ENCODE peak calls at places on chromosomes 1 and 21, in ten cellular contexts. One of them, this sample, is unnamed. For H3K27me3, the result is how much of the 10 kb centered on the place peaks cover.

GRCh38 chr1:45206808-45207624 is 611 bp upstream of the ZSWIM5 start:
- DNase-seq in breast epithelium: no peak
- DNase-seq in testis: peak
- DNase-seq in tibial artery: no peak
- DNase-seq in AG04450: no peak
- DNase-seq in thoracic aorta: no peak
- DNase-seq in heart left ventricle: no peak
- DNase-seq in hepatocyte: no peak
- DNase-seq in cardiac muscle cell: no peak
- DNase-seq in stomach: no peak
- DNase-seq in this sample: no peak

GRCh38 chr21:37619464-37619974 is 252.9 kb downstream of the DYRK1A start:
- DNase-seq in thoracic aorta: no peak
- DNase-seq in heart left ventricle: peak
- DNase-seq in cardiac muscle cell: no peak
- DNase-seq in hepatocyte: no peak
- DNase-seq in AG04450: no peak
- DNase-seq in tibial artery: no peak
- DNase-seq in testis: peak
- DNase-seq in breast epithelium: no peak
- DNase-seq in stomach: no peak
- DNase-seq in this sample: no peak

GRCh38 chr1:212701910-212702309 is 2.3 kb upstream of the BATF3 start:
- DNase-seq in breast epithelium: no peak
- DNase-seq in hepatocyte: no peak
- DNase-seq in stomach: no peak
- DNase-seq in heart left ventricle: no peak
- DNase-seq in tibial artery: no peak
- DNase-seq in AG04450: no peak
- DNase-seq in cardiac muscle cell: no peak
- DNase-seq in testis: no peak
- DNase-seq in thoracic aorta: no peak
- DNase-seq in this sample: no peak

GRCh38 chr21:14259669-14260458 is 43.9 kb downstream of the RBM11 start:
- DNase-seq in cardiac muscle cell: peak
- DNase-seq in tibial artery: no peak
- DNase-seq in testis: no peak
- DNase-seq in hepatocyte: peak
- DNase-seq in heart left ventricle: no peak
- DNase-seq in AG04450: no peak
- DNase-seq in stomach: no peak
- DNase-seq in breast epithelium: no peak
- DNase-seq in thoracic aorta: no peak
- DNase-seq in this sample: no peak

GRCh38 chr1:39407889-39408640 is 83.4 kb upstream of the BMP8A start:
- DNase-seq in hepatocyte: peak
- DNase-seq in breast epithelium: no peak
- DNase-seq in testis: no peak
- DNase-seq in stomach: no peak
- DNase-seq in cardiac muscle cell: no peak
- DNase-seq in AG04450: no peak
- DNase-seq in tibial artery: no peak
- DNase-seq in thoracic aorta: no peak
- DNase-seq in heart left ventricle: no peak
- DNase-seq in this sample: no peak

GRCh38 chr1:33269621-33270020 is 13.3 kb downstream of the ZNF362 start:
- DNase-seq in AG04450: no peak
- DNase-seq in stomach: no peak
- DNase-seq in hepatocyte: no peak
- DNase-seq in heart left ventricle: no peak
- DNase-seq in breast epithelium: no peak
- DNase-seq in thoracic aorta: no peak
- DNase-seq in tibial artery: peak
- DNase-seq in cardiac muscle cell: no peak
- DNase-seq in testis: no peak
- DNase-seq in this sample: no peak

GRCh38 chr1:43311521-43311920 is 10.7 kb downstream of the TIE1 start:
- DNase-seq in hepatocyte: no peak
- DNase-seq in tibial artery: peak
- DNase-seq in heart left ventricle: no peak
- DNase-seq in AG04450: no peak
- DNase-seq in cardiac muscle cell: no peak
- DNase-seq in testis: no peak
- DNase-seq in stomach: no peak
- DNase-seq in thoracic aorta: no peak
- DNase-seq in breast epithelium: no peak
- DNase-seq in this sample: no peak

GRCh38 chr1:78004719-78005346 is at the start of gene DNAJB4:
- DNase-seq in tibial artery: peak
- DNase-seq in breast epithelium: no peak
- DNase-seq in heart left ventricle: peak
- DNase-seq in testis: peak
- DNase-seq in cardiac muscle cell: peak
- DNase-seq in thoracic aorta: peak
- DNase-seq in hepatocyte: peak
- DNase-seq in stomach: peak
- DNase-seq in AG04450: peak
- DNase-seq in this sample: peak

GRCh38 chr1:245901037-245901436 is 606.0 kb downstream of the SMYD3 start:
- DNase-seq in AG04450: no peak
- DNase-seq in tibial artery: no peak
- DNase-seq in breast epithelium: no peak
- DNase-seq in hepatocyte: no peak
- DNase-seq in cardiac muscle cell: peak
- DNase-seq in stomach: no peak
- DNase-seq in heart left ventricle: no peak
- DNase-seq in testis: no peak
- DNase-seq in thoracic aorta: no peak
- DNase-seq in this sample: no peak

GRCh38 chr1:156656779-156657160 is 14.9 kb downstream of the BCAN start:
- DNase-seq in thoracic aorta: no peak
- DNase-seq in tibial artery: no peak
- DNase-seq in cardiac muscle cell: peak
- DNase-seq in AG04450: no peak
- DNase-seq in heart left ventricle: no peak
- DNase-seq in stomach: no peak
- DNase-seq in breast epithelium: no peak
- DNase-seq in hepatocyte: peak
- DNase-seq in testis: no peak
- DNase-seq in this sample: no peak

GRCh38 chr1:161069731-161070270 is at the start of gene ARHGAP30:
- DNase-seq in thoracic aorta: no peak
- DNase-seq in stomach: peak
- DNase-seq in testis: peak
- DNase-seq in breast epithelium: no peak
- DNase-seq in hepatocyte: no peak
- DNase-seq in cardiac muscle cell: no peak
- DNase-seq in heart left ventricle: peak
- DNase-seq in tibial artery: peak
- DNase-seq in AG04450: no peak
- DNase-seq in this sample: peak

GRCh38 chr1:153544453-153545066 is 1.0 kb downstream of the S100A4 start:
- DNase-seq in AG04450: no peak
- DNase-seq in heart left ventricle: no peak
- DNase-seq in stomach: no peak
- DNase-seq in thoracic aorta: no peak
- DNase-seq in testis: no peak
- DNase-seq in hepatocyte: no peak
- DNase-seq in breast epithelium: no peak
- DNase-seq in tibial artery: no peak
- DNase-seq in cardiac muscle cell: no peak
- DNase-seq in this sample: no peak

GRCh38 chr1:45887156-45887842 is 83.9 kb downstream of the MAST2 start:
- DNase-seq in testis: no peak
- DNase-seq in hepatocyte: no peak
- DNase-seq in breast epithelium: no peak
- DNase-seq in tibial artery: no peak
- DNase-seq in heart left ventricle: no peak
- DNase-seq in stomach: no peak
- DNase-seq in thoracic aorta: no peak
- DNase-seq in AG04450: no peak
- DNase-seq in cardiac muscle cell: no peak
- DNase-seq in this sample: no peak

GRCh38 chr1:10736623-10737267 is 59.7 kb downstream of the CASZ1 start:
- DNase-seq in tibial artery: no peak
- DNase-seq in AG04450: no peak
- DNase-seq in thoracic aorta: no peak
- DNase-seq in breast epithelium: peak
- DNase-seq in hepatocyte: no peak
- DNase-seq in stomach: peak
- DNase-seq in cardiac muscle cell: no peak
- DNase-seq in testis: no peak
- DNase-seq in heart left ventricle: no peak
- DNase-seq in this sample: no peak

GRCh38 chr1:37038079-37038702 is 3.9 kb upstream of the GRIK3 start:
- DNase-seq in breast epithelium: peak
- DNase-seq in thoracic aorta: no peak
- DNase-seq in heart left ventricle: no peak
- DNase-seq in cardiac muscle cell: peak
- DNase-seq in stomach: no peak
- DNase-seq in AG04450: no peak
- DNase-seq in testis: peak
- DNase-seq in hepatocyte: peak
- DNase-seq in tibial artery: no peak
- DNase-seq in this sample: no peak

GRCh38 chr1:202165267-202165941 is 5.0 kb upstream of the PTPN7 start:
- DNase-seq in stomach: no peak
- DNase-seq in heart left ventricle: no peak
- DNase-seq in AG04450: no peak
- DNase-seq in tibial artery: no peak
- DNase-seq in thoracic aorta: no peak
- DNase-seq in hepatocyte: no peak
- DNase-seq in breast epithelium: no peak
- DNase-seq in testis: peak
- DNase-seq in cardiac muscle cell: no peak
- DNase-seq in this sample: no peak

GRCh38 chr1:109732390-109732763 is 8.5 kb downstream of the GSTM3 start:
- DNase-seq in stomach: no peak
- DNase-seq in testis: no peak
- DNase-seq in breast epithelium: no peak
- DNase-seq in thoracic aorta: no peak
- DNase-seq in AG04450: no peak
- DNase-seq in tibial artery: no peak
- DNase-seq in heart left ventricle: no peak
- DNase-seq in hepatocyte: no peak
- DNase-seq in cardiac muscle cell: no peak
- DNase-seq in this sample: no peak
- TF ChIP-seq CTCF in stomach: no peak
- TF ChIP-seq CTCF in testis: no peak
- TF ChIP-seq CTCF in breast epithelium: no peak
- TF ChIP-seq CTCF in thoracic aorta: no peak
- TF ChIP-seq CTCF in AG04450: no peak
- TF ChIP-seq CTCF in tibial artery: no peak
- TF ChIP-seq CTCF in heart left ventricle: no peak
- TF ChIP-seq CTCF in hepatocyte: no peak
- TF ChIP-seq CTCF in cardiac muscle cell: no peak
- TF ChIP-seq CTCF in this sample: no peak

DNA sequence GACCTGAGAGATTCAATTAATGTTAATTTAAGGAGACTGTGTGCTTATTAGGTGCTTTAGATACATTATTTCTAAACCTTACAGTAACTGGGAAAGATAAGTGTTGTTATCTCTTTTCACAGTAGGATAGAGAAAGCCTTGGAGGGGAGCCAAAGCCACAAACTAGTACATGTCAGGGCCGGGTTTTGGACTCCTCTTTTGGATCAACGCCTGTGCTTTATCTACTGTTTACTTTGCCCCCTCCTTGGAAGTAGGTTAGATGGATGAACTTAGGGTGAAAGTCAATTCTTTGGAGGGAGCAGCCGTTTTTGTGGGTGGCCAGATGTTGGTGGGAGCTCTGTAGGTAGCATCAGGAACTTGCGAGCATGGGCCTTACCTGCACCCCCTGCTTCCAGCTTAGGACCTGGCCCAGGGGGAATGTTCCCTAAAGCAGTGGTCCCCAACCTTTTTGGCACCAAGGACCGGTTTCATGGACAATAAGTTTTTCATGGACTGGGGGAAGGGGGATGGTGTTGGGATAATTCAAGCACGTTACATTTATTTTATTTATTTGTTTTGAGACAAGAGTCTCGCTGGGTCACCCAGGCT is 1.7 kb downstream of the HHAT start:
- DNase-seq in AG04450: no peak
- DNase-seq in hepatocyte: peak
- DNase-seq in thoracic aorta: no peak
- DNase-seq in testis: peak
- DNase-seq in heart left ventricle: no peak
- DNase-seq in cardiac muscle cell: peak
- DNase-seq in breast epithelium: no peak
- DNase-seq in stomach: no peak
- DNase-seq in tibial artery: no peak
- DNase-seq in this sample: no peak
- H3K27me3 ChIP-seq in AG04450: under half
- H3K27me3 ChIP-seq in hepatocyte: under half
- H3K27me3 ChIP-seq in thoracic aorta: under half
- H3K27me3 ChIP-seq in testis: under half
- H3K27me3 ChIP-seq in heart left ventricle: under half
- H3K27me3 ChIP-seq in cardiac muscle cell: under half
- H3K27me3 ChIP-seq in breast epithelium: under half
- H3K27me3 ChIP-seq in stomach: under half
- H3K27me3 ChIP-seq in tibial artery: under half
- H3K27me3 ChIP-seq in this sample: under half

GRCh38 chr1:53473463-53473862 is 14.3 kb downstream of the DMRTB1 start:
- DNase-seq in hepatocyte: no peak
- DNase-seq in breast epithelium: no peak
- DNase-seq in thoracic aorta: no peak
- DNase-seq in testis: no peak
- DNase-seq in tibial artery: no peak
- DNase-seq in AG04450: no peak
- DNase-seq in stomach: no peak
- DNase-seq in heart left ventricle: no peak
- DNase-seq in cardiac muscle cell: no peak
- DNase-seq in this sample: no peak
- TF ChIP-seq CTCF in hepatocyte: peak
- TF ChIP-seq CTCF in breast epithelium: no peak
- TF ChIP-seq CTCF in thoracic aorta: no peak
- TF ChIP-seq CTCF in testis: no peak
- TF ChIP-seq CTCF in tibial artery: no peak
- TF ChIP-seq CTCF in AG04450: peak
- TF ChIP-seq CTCF in stomach: no peak
- TF ChIP-seq CTCF in heart left ventricle: no peak
- TF ChIP-seq CTCF in cardiac muscle cell: peak
- TF ChIP-seq CTCF in this sample: peak

DNA sequence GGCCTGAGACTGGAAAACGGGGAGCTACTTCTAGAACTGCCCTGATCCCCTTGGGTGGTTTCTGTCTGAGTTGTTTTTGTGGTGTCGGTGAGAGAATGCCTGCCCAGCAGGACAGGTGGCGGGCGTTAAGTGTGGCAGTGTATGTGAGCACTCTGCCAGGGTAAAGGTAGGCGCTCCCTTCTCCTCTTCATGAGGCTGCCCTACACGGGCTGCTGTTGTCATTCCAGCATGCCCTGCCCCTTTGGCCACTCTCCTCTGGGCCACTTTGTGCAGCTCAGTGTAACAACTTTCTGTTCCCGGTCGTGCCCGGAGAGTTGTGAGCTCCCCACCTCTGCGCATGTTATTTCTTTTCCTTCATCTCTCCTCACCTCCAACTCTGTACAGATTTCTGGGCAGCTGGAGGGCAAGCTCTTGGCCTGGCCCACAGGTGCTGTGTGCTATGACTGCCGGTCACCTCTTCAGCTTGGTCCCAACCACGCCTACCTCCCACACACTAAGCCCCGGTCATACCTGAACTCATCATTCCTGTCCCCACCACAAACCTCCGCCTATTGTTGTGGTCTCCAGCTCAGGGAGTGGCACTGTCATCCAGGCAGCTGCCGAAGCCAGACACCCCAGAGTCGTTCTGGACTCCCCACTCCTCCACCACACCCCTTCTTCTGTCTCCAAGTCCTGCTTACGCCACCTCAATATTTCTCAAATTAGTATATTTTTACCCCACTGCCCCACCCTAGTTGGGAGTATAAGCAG is 69.0 kb downstream of the GADD45A start:
- DNase-seq in thoracic aorta: no peak
- DNase-seq in heart left ventricle: no peak
- DNase-seq in breast epithelium: no peak
- DNase-seq in AG04450: no peak
- DNase-seq in tibial artery: no peak
- DNase-seq in testis: no peak
- DNase-seq in hepatocyte: no peak
- DNase-seq in stomach: no peak
- DNase-seq in cardiac muscle cell: no peak
- DNase-seq in this sample: no peak
- H3K27me3 ChIP-seq in thoracic aorta: under half
- H3K27me3 ChIP-seq in heart left ventricle: under half
- H3K27me3 ChIP-seq in breast epithelium: under half
- H3K27me3 ChIP-seq in AG04450: under half
- H3K27me3 ChIP-seq in tibial artery: under half
- H3K27me3 ChIP-seq in testis: under half
- H3K27me3 ChIP-seq in hepatocyte: under half
- H3K27me3 ChIP-seq in stomach: under half
- H3K27me3 ChIP-seq in cardiac muscle cell: under half
- H3K27me3 ChIP-seq in this sample: under half

This sample was measured in CD4-positive, alpha-beta T cell.